ENCODE peak calls at places on chromosome 10, in seven cellular contexts. One of them, this sample, is unnamed.

GRCh38 chr10:75470901-75471300 is 39.5 kb downstream of the LRMDA start:
- DNase-seq in adrenal gland: no peak
- DNase-seq in A549: no peak
- DNase-seq in testis: peak; percentile 51
- DNase-seq in lower leg skin: no peak
- DNase-seq in body of pancreas: no peak
- DNase-seq in ovary: peak; percentile 37
- DNase-seq in this sample: no peak

GRCh38 chr10:63054889-63055606 is 78.1 kb upstream of the NRBF2 start:
- DNase-seq in adrenal gland: no peak
- DNase-seq in A549: no peak
- DNase-seq in testis: no peak
- DNase-seq in lower leg skin: no peak
- DNase-seq in body of pancreas: no peak
- DNase-seq in ovary: no peak
- DNase-seq in this sample: no peak

GRCh38 chr10:122504551-122504950 is 43.2 kb downstream of the HTRA1 start:
- DNase-seq in adrenal gland: peak; percentile 48
- DNase-seq in A549: peak; percentile 35
- DNase-seq in testis: peak; percentile 73
- DNase-seq in lower leg skin: peak; percentile 63
- DNase-seq in body of pancreas: peak; percentile 90
- DNase-seq in ovary: peak; percentile 85
- DNase-seq in this sample: peak; percentile 86

GRCh38 chr10:117360016-117360415 is 15.2 kb downstream of the PDZD8 start:
- DNase-seq in adrenal gland: no peak
- DNase-seq in A549: no peak
- DNase-seq in testis: no peak
- DNase-seq in lower leg skin: no peak
- DNase-seq in body of pancreas: no peak
- DNase-seq in ovary: no peak
- DNase-seq in this sample: no peak

GRCh38 chr10:2828741-2829140 is 238.6 kb upstream of the PFKP start:
- DNase-seq in adrenal gland: no peak
- DNase-seq in A549: no peak
- DNase-seq in testis: no peak
- DNase-seq in lower leg skin: no peak
- DNase-seq in body of pancreas: no peak
- DNase-seq in ovary: no peak
- DNase-seq in this sample: no peak

GRCh38 chr10:23439452-23439919 is 611 bp downstream of the OTUD1 start:
- DNase-seq in adrenal gland: no peak
- DNase-seq in A549: peak; percentile 17
- DNase-seq in testis: no peak
- DNase-seq in lower leg skin: no peak
- DNase-seq in body of pancreas: peak; percentile 36
- DNase-seq in ovary: no peak
- DNase-seq in this sample: no peak

GRCh38 chr10:33798754-33799153 is 464.3 kb upstream of the NRP1 start:
- DNase-seq in adrenal gland: no peak
- DNase-seq in A549: no peak
- DNase-seq in testis: no peak
- DNase-seq in lower leg skin: no peak
- DNase-seq in body of pancreas: no peak
- DNase-seq in ovary: no peak
- DNase-seq in this sample: no peak

GRCh38 chr10:63631971-63632370 is 110.8 kb downstream of the REEP3 start:
- DNase-seq in adrenal gland: no peak
- DNase-seq in A549: no peak
- DNase-seq in testis: no peak
- DNase-seq in lower leg skin: no peak
- DNase-seq in body of pancreas: no peak
- DNase-seq in ovary: no peak
- DNase-seq in this sample: no peak

GRCh38 chr10:49431426-49431825 is 35.5 kb upstream of the DRGX start:
- DNase-seq in adrenal gland: no peak
- DNase-seq in A549: no peak
- DNase-seq in testis: no peak
- DNase-seq in lower leg skin: no peak
- DNase-seq in body of pancreas: no peak
- DNase-seq in ovary: no peak
- DNase-seq in this sample: no peak

GRCh38 chr10:26593896-26594295 is 103.6 kb upstream of the PDSS1 start:
- DNase-seq in adrenal gland: no peak
- DNase-seq in A549: no peak
- DNase-seq in testis: no peak
- DNase-seq in lower leg skin: no peak
- DNase-seq in body of pancreas: no peak
- DNase-seq in ovary: no peak
- DNase-seq in this sample: no peak

GRCh38 chr10:88318803-88319202 is 264.3 kb downstream of the RNLS start:
- DNase-seq in adrenal gland: no peak
- DNase-seq in A549: peak; percentile 6
- DNase-seq in testis: no peak
- DNase-seq in lower leg skin: no peak
- DNase-seq in body of pancreas: no peak
- DNase-seq in ovary: no peak
- DNase-seq in this sample: no peak

GRCh38 chr10:93815304-93816091 is 57.8 kb downstream of the LGI1 start:
- DNase-seq in adrenal gland: no peak
- DNase-seq in A549: no peak
- DNase-seq in testis: peak; percentile 23
- DNase-seq in lower leg skin: no peak
- DNase-seq in body of pancreas: no peak
- DNase-seq in ovary: no peak
- DNase-seq in this sample: no peak

GRCh38 chr10:74738985-74739567 is 87.3 kb upstream of the KAT6B start:
- DNase-seq in adrenal gland: no peak
- DNase-seq in A549: no peak
- DNase-seq in testis: peak; percentile 28
- DNase-seq in lower leg skin: no peak
- DNase-seq in body of pancreas: no peak
- DNase-seq in ovary: no peak
- DNase-seq in this sample: no peak

GRCh38 chr10:92811986-92812385 is 36.3 kb upstream of the EXOC6 start:
- DNase-seq in adrenal gland: no peak
- DNase-seq in A549: no peak
- DNase-seq in testis: no peak
- DNase-seq in lower leg skin: no peak
- DNase-seq in body of pancreas: no peak
- DNase-seq in ovary: no peak
- DNase-seq in this sample: no peak

GRCh38 chr10:70562036-70562710 is 40.4 kb downstream of the PRF1 start:
- DNase-seq in adrenal gland: no peak
- DNase-seq in A549: no peak
- DNase-seq in testis: no peak
- DNase-seq in lower leg skin: no peak
- DNase-seq in body of pancreas: no peak
- DNase-seq in ovary: no peak
- DNase-seq in this sample: no peak

DNA sequence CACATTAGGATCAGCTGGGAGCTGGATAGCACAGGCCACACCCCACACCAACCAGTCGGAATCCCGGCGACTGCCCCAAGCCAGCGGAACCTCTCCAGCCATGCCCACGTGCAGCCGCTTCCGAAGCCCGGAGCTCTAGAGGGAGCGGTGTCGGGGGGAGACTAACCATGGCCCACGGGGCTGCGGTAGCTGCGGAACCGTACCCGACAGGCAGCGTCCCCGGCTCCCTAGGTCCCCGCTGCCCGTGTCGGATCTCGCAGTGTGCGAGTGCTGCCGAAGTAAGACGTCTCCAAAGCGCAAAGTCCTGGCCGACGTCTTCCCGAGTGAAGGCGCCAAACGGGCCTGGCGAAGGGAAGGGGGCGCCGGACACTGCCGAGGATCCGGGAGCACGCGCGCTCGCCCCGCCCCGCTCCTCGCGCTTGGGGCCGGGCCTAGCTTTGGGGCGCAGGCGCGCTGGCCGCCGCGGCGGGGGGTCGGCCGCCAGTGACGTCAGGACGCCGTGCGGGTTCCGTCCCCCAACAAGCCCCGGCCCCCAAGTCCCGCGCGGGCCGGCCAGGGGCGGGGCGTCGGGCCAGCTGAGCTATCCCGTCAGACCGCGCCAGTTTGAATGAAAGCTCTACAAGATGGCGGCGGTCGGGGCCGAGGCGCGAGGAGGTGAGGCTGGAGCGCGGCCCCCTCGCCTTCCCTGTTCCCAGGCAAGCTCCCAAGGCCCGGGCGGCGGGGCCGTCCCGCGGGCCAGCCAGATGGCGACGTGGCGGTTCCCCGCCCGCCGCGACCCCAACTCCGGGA is at the start of gene SUV39H2:
- DNase-seq in adrenal gland: peak; percentile 95
- DNase-seq in A549: peak; percentile 96
- DNase-seq in testis: peak; percentile 97
- DNase-seq in lower leg skin: peak; percentile 92
- DNase-seq in body of pancreas: peak; percentile 96
- DNase-seq in ovary: peak; percentile 95
- DNase-seq in this sample: peak; percentile 97
- TF ChIP-seq POLR2A in adrenal gland: peak; percentile 89
- TF ChIP-seq POLR2A in A549: peak; percentile 85
- TF ChIP-seq POLR2A in testis: peak; percentile 38
- TF ChIP-seq POLR2A in lower leg skin: no peak
- TF ChIP-seq POLR2A in body of pancreas: peak; percentile 88
- TF ChIP-seq POLR2A in ovary: peak; percentile 57
- TF ChIP-seq POLR2A in this sample: peak; percentile 86

DNA sequence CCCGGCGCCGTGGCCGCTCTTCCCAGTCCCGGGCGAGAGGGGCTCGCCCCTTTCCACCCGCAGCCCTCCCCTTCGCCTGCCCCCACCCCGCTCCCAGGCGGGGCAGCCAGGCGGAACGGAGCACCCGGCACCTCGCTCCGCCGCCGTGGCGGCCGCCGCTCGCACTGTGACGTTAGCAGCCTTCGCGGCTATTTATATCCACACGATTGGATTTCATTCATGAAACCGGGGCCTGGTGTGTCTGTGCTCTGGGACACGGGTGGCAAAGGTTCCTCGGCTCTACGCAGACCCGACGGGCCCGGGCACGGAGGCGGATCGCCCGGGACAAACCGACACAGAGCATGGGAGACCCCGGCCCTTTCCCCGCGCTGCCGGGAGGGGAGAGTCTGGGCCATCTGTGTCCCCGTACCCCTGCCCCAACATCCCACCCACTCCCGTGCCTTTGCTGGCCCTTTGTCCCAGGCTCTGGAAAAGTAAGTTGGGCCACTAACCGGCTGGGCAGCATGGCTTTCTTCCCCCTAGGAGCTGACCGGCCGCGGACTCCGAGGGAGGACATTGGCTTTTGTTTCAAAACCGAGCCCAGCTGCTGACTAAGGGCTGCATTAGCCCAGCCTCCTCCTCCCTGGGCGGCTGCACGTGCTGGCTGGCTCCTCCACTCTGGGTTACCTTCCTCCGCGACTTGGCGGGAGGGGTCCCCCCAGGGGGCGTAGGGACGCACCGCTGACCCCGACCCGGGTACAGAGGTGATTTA is at the start of gene RHOBTB1:
- DNase-seq in adrenal gland: peak; percentile 85
- DNase-seq in A549: peak; percentile 47
- DNase-seq in testis: peak; percentile 81
- DNase-seq in lower leg skin: peak; percentile 54
- DNase-seq in body of pancreas: peak; percentile 85
- DNase-seq in ovary: peak; percentile 80
- DNase-seq in this sample: peak; percentile 70
- TF ChIP-seq POLR2A in adrenal gland: peak; percentile 94
- TF ChIP-seq POLR2A in A549: no peak
- TF ChIP-seq POLR2A in testis: no peak
- TF ChIP-seq POLR2A in lower leg skin: no peak
- TF ChIP-seq POLR2A in body of pancreas: peak; percentile 93
- TF ChIP-seq POLR2A in ovary: peak; percentile 84
- TF ChIP-seq POLR2A in this sample: peak; percentile 67

GRCh38 chr10:69123747-69124557 is at the start of gene VPS26A:
- DNase-seq in adrenal gland: peak; percentile 99
- DNase-seq in A549: peak; percentile 92
- DNase-seq in testis: peak; percentile 99
- DNase-seq in lower leg skin: peak; percentile 98
- DNase-seq in body of pancreas: peak; percentile 99
- DNase-seq in ovary: peak; percentile 99
- DNase-seq in this sample: peak; percentile 98
- TF ChIP-seq POLR2A in adrenal gland: peak; percentile 98
- TF ChIP-seq POLR2A in A549: peak; percentile 76
- TF ChIP-seq POLR2A in testis: peak; percentile 94
- TF ChIP-seq POLR2A in lower leg skin: peak; percentile 45
- TF ChIP-seq POLR2A in body of pancreas: peak; percentile 98
- TF ChIP-seq POLR2A in ovary: peak; percentile 98
- TF ChIP-seq POLR2A in this sample: peak; percentile 80

DNA sequence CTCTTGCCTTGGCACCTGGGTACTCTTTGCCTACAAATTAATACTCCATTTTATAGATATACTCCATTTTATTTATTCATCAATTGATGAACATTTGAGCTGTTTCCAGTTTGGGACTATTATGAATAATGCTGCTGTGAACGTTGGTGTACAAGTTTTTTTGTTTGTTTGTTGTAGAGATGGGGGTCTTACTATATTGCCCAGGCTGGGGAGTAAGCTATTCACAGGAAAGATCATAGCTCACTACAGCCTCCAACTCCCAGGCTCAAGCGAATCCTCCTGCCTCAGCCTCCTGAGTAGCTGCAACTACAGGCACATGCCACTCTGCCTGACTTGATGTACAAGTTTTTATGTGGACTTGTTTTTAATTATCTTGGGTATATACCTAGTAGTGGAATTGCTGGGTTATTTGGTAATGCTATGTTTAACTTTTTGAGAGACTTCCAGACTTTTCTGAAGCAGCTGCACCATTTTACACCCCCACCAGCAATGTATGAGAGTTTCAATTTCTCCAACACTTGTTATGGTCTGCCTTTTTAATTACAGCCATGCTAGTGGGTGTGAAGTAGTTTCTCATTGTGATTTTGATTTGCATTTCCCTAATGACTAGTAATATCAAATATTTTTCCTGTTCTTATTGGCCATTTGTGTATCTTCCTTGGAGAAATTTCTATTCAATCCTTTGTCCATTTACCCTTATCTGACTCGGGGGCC is 15.9 kb downstream of the WBP1L start:
- DNase-seq in adrenal gland: no peak
- DNase-seq in A549: no peak
- DNase-seq in testis: no peak
- DNase-seq in lower leg skin: no peak
- DNase-seq in body of pancreas: no peak
- DNase-seq in ovary: no peak
- DNase-seq in this sample: no peak
- TF ChIP-seq POLR2A in adrenal gland: peak; percentile 17
- TF ChIP-seq POLR2A in A549: no peak
- TF ChIP-seq POLR2A in testis: no peak
- TF ChIP-seq POLR2A in lower leg skin: no peak
- TF ChIP-seq POLR2A in body of pancreas: no peak
- TF ChIP-seq POLR2A in ovary: no peak
- TF ChIP-seq POLR2A in this sample: no peak

This sample was measured in H54.